ENCODE peak calls at places on chromosomes 3 and 15, in nine cellular contexts. P is amniotic epithelial cell; K is stimulated activated naive CD8-positive, alpha-beta T cell treated with anti-CD3 and anti-CD28 coated beads, Interleukin-15, Interleukin-2, amounts not matched to agents 100 U/mL and 50 U/mL, for 24 hours; Q is AG20443; D is GM12891; Z is HT-29; G is breast epithelium; A is GM13976; J is C1 segment of cervical spinal cord. F is an unnamed sample.

GRCh38 chr3:25365636-25366035 is 62.4 kb upstream of the RARB start:
- DNase-seq in K (no peak), G (no peak), J (no peak), D (no peak), P (no peak), Z (no peak), Q (no peak), A (no peak), F (no peak)

GRCh38 chr15:77659350-77660321 is 26.9 kb upstream of the LINGO1 start:
- DNase-seq in K (peak), J (no peak), P (peak), Q (peak), A (peak), G (no peak), D (peak), Z (peak), F (no peak)

GRCh38 chr15:35308802-35309201 is 223.7 kb upstream of the NANOGP8 start:
- DNase-seq in K (no peak), A (no peak), J (no peak), D (no peak), Q (peak), P (peak), G (no peak), Z (peak), F (no peak)

GRCh38 chr15:75844629-75845390 is 1.6 kb downstream of the UBE2Q2 start:
- DNase-seq in Z (no peak), A (no peak), K (no peak), P (no peak), D (no peak), J (no peak), Q (no peak), G (no peak), F (no peak)

GRCh38 chr3:194136519-194137313 is 768 bp downstream of the HES1 start:
- DNase-seq in G (no peak), P (peak), A (no peak), K (peak), Z (peak), J (peak), Q (peak), D (no peak), F (peak)

GRCh38 chr15:59993950-59994401 is 10.1 kb upstream of the FOXB1 start:
- DNase-seq in Z (peak), A (no peak), J (no peak), P (no peak), D (no peak), G (no peak), K (no peak), Q (no peak), F (peak)

GRCh38 chr3:16239776-16240175 is 25.0 kb downstream of the DPH3 start:
- DNase-seq in K (no peak), G (no peak), Z (no peak), J (no peak), Q (peak), D (no peak), A (no peak), P (peak), F (no peak)

GRCh38 chr15:44501768-44502366 is 35.1 kb upstream of the EIF3J start:
- DNase-seq in Z (peak), P (peak), Q (peak), A (peak), J (no peak), G (no peak), K (no peak), D (peak), F (peak)

GRCh38 chr15:67185621-67186225 is 68.7 kb downstream of the AAGAB start:
- DNase-seq in P (peak), A (no peak), G (no peak), D (no peak), Q (no peak), Z (no peak), K (peak), J (no peak), F (no peak)

GRCh38 chr3:151159806-151160205 is 43.2 kb downstream of the GPR171 start:
- DNase-seq in A (no peak), J (no peak), Q (no peak), K (no peak), Z (no peak), P (no peak), D (no peak), G (no peak), F (no peak)

GRCh38 chr3:81998139-81998755 is 236.8 kb upstream of the GBE1 start:
- DNase-seq in Q (peak), Z (no peak), D (no peak), K (no peak), P (no peak), A (no peak), J (no peak), G (no peak), F (no peak)

F was measured in retina.